ENCODE peak calls at places on chromosome 16, in seven cellular contexts. Q is mesendoderm, H is IMR-90, G is mesenchymal stem cell, J is neuronal stem cell, P is H1, B is trophoblast cell. L is an unnamed sample.
A peak's percentile ranks its signal among the peaks of the same experiment; 100 is the strongest.

GRCh38 chr16:68362314-68362913 is 51.6 kb downstream of the PRMT7 start:
- DNase-seq in J (no peak), Q (no peak), G (no peak), B (no peak), P (no peak), H (no peak), L (no peak)

GRCh38 chr16:22739077-22739476 is 74.9 kb upstream of the HS3ST2 start:
- DNase-seq in H (no peak), B (no peak), Q (no peak), P (no peak), G (no peak), J (no peak), L (no peak)

GRCh38 chr16:78102122-78102660 is 2.7 kb downstream of the WWOX start:
- DNase-seq in G (no peak), Q (no peak), J (no peak), P (no peak), B (no peak), H (no peak), L (no peak)

GRCh38 chr16:400061-400540 is 1.6 kb upstream of the DECR2 start:
- DNase-seq in G (no peak), P (peak; percentile 51), H (no peak), J (no peak), Q (no peak), B (no peak), L (no peak)

GRCh38 chr16:87099001-87099740 is 218.0 kb downstream of the C16orf95 start:
- DNase-seq in Q (no peak), H (no peak), P (no peak), J (peak; percentile 76), B (no peak), G (no peak), L (no peak)

GRCh38 chr16:81687183-81687456 is 92.0 kb upstream of the PLCG2 start:
- DNase-seq in B (no peak), H (no peak), G (no peak), Q (no peak), J (no peak), P (no peak), L (no peak)

GRCh38 chr16:65283238-65283651 is 161.4 kb upstream of the CDH11 start:
- DNase-seq in B (no peak), G (no peak), P (no peak), J (no peak), H (peak; percentile 34), Q (peak; percentile 95), L (no peak)

GRCh38 chr16:5042574-5043171 is 8.9 kb upstream of the NAGPA start:
- DNase-seq in J (no peak), Q (peak; percentile 57), H (peak; percentile 60), P (no peak), B (no peak), G (peak; percentile 43), L (no peak)

GRCh38 chr16:23597003-23597756 is 1.1 kb upstream of the NDUFAB1 start:
- DNase-seq in B (peak; percentile 28), P (peak; percentile 47), J (no peak), Q (peak; percentile 79), H (no peak), G (no peak), L (peak; percentile 79)

GRCh38 chr16:87855852-87856715 is 13.2 kb downstream of the SLC7A5 start:
- DNase-seq in J (no peak), H (peak; percentile 56), Q (no peak), G (peak; percentile 88), P (no peak), B (no peak), L (no peak)

GRCh38 chr16:72999541-73000019 is 48.3 kb downstream of the ZFHX3 start:
- DNase-seq in B (no peak), G (no peak), P (no peak), H (no peak), J (no peak), Q (no peak), L (no peak)

GRCh38 chr16:73000020-73000906 is 47.7 kb downstream of the ZFHX3 start:
- DNase-seq in J (no peak), B (no peak), G (no peak), H (no peak), P (no peak), Q (no peak), L (no peak)

GRCh38 chr16:72996291-72997062 is 51.5 kb downstream of the ZFHX3 start:
- DNase-seq in B (peak; percentile 79), G (no peak), P (no peak), J (no peak), Q (no peak), H (no peak), L (no peak)

GRCh38 chr16:72995151-72995881 is 52.6 kb downstream of the ZFHX3 start:
- DNase-seq in B (no peak), J (peak; percentile 47), H (no peak), G (peak; percentile 10), P (peak; percentile 87), Q (peak; percentile 69), L (peak; percentile 68)

DNA sequence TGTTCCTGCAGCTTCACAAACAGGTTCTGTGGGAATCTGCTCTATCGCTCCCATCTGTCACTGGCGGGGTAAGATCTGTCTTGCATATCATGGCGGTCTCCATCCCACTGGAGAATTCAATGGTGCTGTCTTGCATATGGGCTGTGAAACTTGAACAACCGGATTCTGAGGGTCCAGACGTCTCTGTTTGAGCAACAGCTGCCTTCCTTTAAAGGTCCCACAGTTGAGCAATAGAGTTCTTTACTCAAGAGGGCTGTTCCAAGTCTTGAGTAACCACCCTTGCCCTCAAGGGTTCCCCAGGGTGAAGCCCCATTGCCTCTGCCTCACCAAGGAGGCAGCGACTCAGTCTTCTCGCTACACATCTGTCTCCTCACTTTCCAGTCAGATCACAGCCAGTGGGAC is 50.8 kb downstream of the ZFHX3 start:
- DNase-seq in G (peak; percentile 73), P (no peak), B (peak; percentile 99), J (no peak), Q (no peak), H (peak; percentile 18), L (no peak)
- H3K4me2 ChIP-seq in G (no peak overlapping the region), P (no peak overlapping the region), B (peak overlapping the region; percentile 45), J (no peak overlapping the region), Q (no peak overlapping the region), H (no peak overlapping the region), L (no peak overlapping the region)

DNA sequence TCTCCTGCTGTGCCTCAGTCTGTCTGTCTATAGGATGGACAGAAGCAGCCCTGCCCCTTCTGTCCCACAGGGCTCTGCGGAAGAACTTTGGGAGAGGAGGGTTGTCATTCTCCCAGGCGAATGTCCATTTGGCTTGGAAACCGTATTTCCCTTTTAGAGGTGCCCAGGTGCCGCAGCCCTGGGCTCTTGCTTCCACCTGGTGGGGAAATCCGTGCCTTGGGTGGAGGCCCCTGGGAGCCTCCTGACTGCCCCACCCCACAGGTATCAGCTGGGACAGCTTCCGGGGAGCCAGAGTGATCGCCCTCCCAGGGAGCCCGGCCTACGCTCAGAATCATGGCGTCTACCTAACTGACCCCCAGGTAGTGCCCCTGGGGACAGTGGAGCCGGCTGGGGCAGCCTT is 12.7 kb downstream of the FCSK start:
- DNase-seq in Q (no peak), B (no peak), H (no peak), P (no peak), G (no peak), J (no peak), L (no peak)
- H4K8ac ChIP-seq in Q (no peak overlapping the region), B (no peak overlapping the region), H (no peak overlapping the region), P (no peak overlapping the region), G (no peak overlapping the region), J (no peak overlapping the region), L (no peak overlapping the region)

GRCh38 chr16:3020247-3020603 is at the start of gene TNFRSF12A:
- DNase-seq in Q (peak; percentile 91), P (peak; percentile 85), J (peak; percentile 84), G (peak; percentile 78), H (peak; percentile 68), B (peak; percentile 77), L (peak; percentile 83)
- H2BK120ac ChIP-seq in Q (peak within 1 kb of the TSS; percentile 21), P (no peak within 1 kb of the TSS), J (no peak within 1 kb of the TSS), G (peak within 1 kb of the TSS; percentile 77), H (peak within 1 kb of the TSS; percentile 91), B (peak within 1 kb of the TSS; percentile 93), L (no peak within 1 kb of the TSS)

GRCh38 chr16:3520398-3520797 is 19.6 kb downstream of the CLUAP1 start:
- DNase-seq in J (no peak), P (no peak), G (peak; percentile 40), Q (no peak), H (peak; percentile 62), B (no peak), L (no peak)
- H3K4me2 ChIP-seq in J (no peak overlapping the region), P (no peak overlapping the region), G (no peak overlapping the region), Q (no peak overlapping the region), H (no peak overlapping the region), B (no peak overlapping the region), L (no peak overlapping the region)

GRCh38 chr16:89261691-89262563 is 44.4 kb downstream of the ZNF778 start:
- DNase-seq in G (peak; percentile 50), H (peak; percentile 13), Q (no peak), J (no peak), B (no peak), P (no peak), L (no peak)
- H4K8ac ChIP-seq in G (no peak overlapping the region), H (no peak overlapping the region), Q (no peak overlapping the region), J (peak overlapping the region; percentile 43), B (no peak overlapping the region), P (peak overlapping the region; percentile 53), L (no peak overlapping the region)

GRCh38 chr16:17434006-17434405 is 36.8 kb downstream of the XYLT1 start:
- DNase-seq in B (no peak), G (no peak), H (no peak), Q (no peak), P (no peak), J (no peak), L (no peak)

GRCh38 chr16:17433577-17433960 is 37.2 kb downstream of the XYLT1 start:
- DNase-seq in G (no peak), P (no peak), H (no peak), J (no peak), B (no peak), Q (peak; percentile 87), L (no peak)

GRCh38 chr16:17437142-17437720 is 33.5 kb downstream of the XYLT1 start:
- DNase-seq in B (no peak), H (no peak), P (no peak), J (no peak), G (no peak), Q (no peak), L (no peak)

GRCh38 chr16:17432902-17433576 is 37.7 kb downstream of the XYLT1 start:
- DNase-seq in Q (no peak), P (no peak), J (no peak), B (no peak), G (no peak), H (peak; percentile 45), L (no peak)

DNA sequence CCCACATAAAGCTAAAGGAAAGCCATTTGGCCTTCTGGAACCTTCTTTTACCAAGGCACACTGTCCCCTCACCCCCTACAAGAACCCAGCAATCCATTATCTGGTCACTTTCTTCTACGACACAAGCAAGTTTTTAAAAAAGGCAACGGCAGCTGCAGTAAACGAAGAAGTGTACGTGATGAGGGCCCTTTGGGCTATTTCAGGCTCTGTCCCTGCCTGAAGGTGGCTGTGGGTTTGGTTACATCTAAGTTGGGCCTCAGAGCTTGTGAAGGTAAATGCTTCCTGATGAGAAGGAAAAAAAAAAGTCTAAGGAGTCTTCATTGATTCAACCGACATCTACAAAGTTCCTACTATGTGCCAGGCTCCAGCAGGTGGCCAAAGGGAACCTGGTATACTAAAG is 35.4 kb downstream of the XYLT1 start:
- DNase-seq in Q (no peak), H (no peak), J (no peak), B (no peak), G (no peak), P (no peak), L (no peak)
- H2BK120ac ChIP-seq in Q (no peak overlapping the region), H (no peak overlapping the region), J (no peak overlapping the region), B (no peak overlapping the region), G (no peak overlapping the region), P (no peak overlapping the region), L (no peak overlapping the region)

L was measured in H9.